ENCODE peak calls at places on chromosomes 7 and 10, in four cellular contexts. K, A, R and G are unnamed samples.

GRCh38 chr7:26153823-26154783 is 2.1 kb downstream of the NFE2L3 start:
- DNase-seq in R (peak; percentile 34), A (no peak), K (peak; percentile 53), G (no peak)

GRCh38 chr10:84452006-84452405 is 123.6 kb downstream of the CCSER2 start:
- DNase-seq in R (no peak), K (no peak), A (no peak), G (no peak)

GRCh38 chr7:47591655-47592572 is 10.0 kb upstream of the TNS3 start:
- DNase-seq in K (no peak), A (no peak), R (no peak), G (no peak)

GRCh38 chr7:70353310-70353947 is 755.2 kb downstream of the AUTS2 start:
- DNase-seq in R (no peak), A (no peak), K (no peak), G (no peak)

GRCh38 chr10:47258921-47259320 is 41.1 kb upstream of the GDF10 start:
- DNase-seq in R (no peak), K (no peak), A (no peak), G (no peak)

GRCh38 chr10:93991596-93992284 is 2.0 kb upstream of the PLCE1 start:
- DNase-seq in R (peak; percentile 50), K (peak; percentile 53), A (peak; percentile 61), G (peak; percentile 87)

GRCh38 chr10:58241346-58241745 is 26.3 kb downstream of the IPMK start:
- DNase-seq in A (no peak), R (no peak), K (no peak), G (no peak)

GRCh38 chr10:70652761-70653657 is 19.3 kb upstream of the ADAMTS14 start:
- DNase-seq in A (no peak), R (peak; percentile 25), K (peak; percentile 27), G (peak; percentile 71)

GRCh38 chr10:26486985-26487850 is 49.1 kb downstream of the APBB1IP start:
- DNase-seq in A (peak; percentile 56), R (peak; percentile 60), K (no peak), G (peak; percentile 72)

GRCh38 chr7:25951414-25952276 is 200.4 kb upstream of the NFE2L3 start:
- DNase-seq in R (no peak), A (no peak), K (peak; percentile 45), G (no peak)

GRCh38 chr10:17426263-17426600 is 28.2 kb downstream of the ST8SIA6 start:
- DNase-seq in A (no peak), K (no peak), R (no peak), G (no peak)

GRCh38 chr10:102280397-102281015 is 35.2 kb downstream of the GBF1 start:
- DNase-seq in R (no peak), K (no peak), A (no peak), G (no peak)

GRCh38 chr7:148115308-148115707 is 475.3 kb upstream of the C7orf33 start:
- DNase-seq in K (no peak), A (no peak), R (no peak), G (no peak)

GRCh38 chr10:7288060-7288690 is 122.7 kb downstream of the SFMBT2 start:
- DNase-seq in R (no peak), K (peak; percentile 23), A (no peak), G (no peak)

GRCh38 chr10:124646483-124647352 is 97.5 kb downstream of the FAM53B start:
- DNase-seq in A (peak; percentile 91), K (peak; percentile 67), R (peak; percentile 88), G (peak; percentile 92)

GRCh38 chr10:73889014-73889413 is 14.7 kb upstream of the CAMK2G start:
- DNase-seq in R (peak; percentile 81), K (peak; percentile 58), A (no peak), G (no peak)

GRCh38 chr10:125061557-125062243 is 98.7 kb downstream of the CTBP2 start:
- DNase-seq in K (no peak), R (no peak), A (no peak), G (no peak)

GRCh38 chr10:24249829-24250415 is 41.0 kb downstream of the KIAA1217 start:
- DNase-seq in K (no peak), R (no peak), A (no peak), G (no peak)

GRCh38 chr7:2928256-2928612 is 84.1 kb upstream of the GNA12 start:
- DNase-seq in A (no peak), R (no peak), K (peak; percentile 3), G (no peak)

DNA sequence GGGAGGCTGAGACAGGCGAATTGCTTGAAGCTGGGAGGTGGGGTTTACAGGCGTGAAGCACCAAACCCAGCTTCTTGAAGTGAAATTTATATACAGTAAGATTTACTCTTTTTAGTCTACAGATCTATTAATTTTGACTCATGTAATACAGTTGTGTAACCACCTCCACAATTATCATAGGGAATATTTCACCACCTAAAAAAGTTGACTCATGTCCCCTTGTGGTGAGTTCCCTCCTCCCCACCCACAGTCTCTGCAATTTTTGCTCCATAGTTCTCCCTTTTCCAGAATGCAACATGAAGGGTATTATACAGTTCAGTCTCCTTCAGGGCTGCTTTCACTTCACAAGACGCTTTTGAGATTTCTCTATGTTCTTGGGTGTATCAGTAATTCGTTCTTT is 156.8 kb downstream of the FAM107B start:
- DNase-seq in K (no peak), A (no peak), R (no peak), G (no peak)
- TF ChIP-seq CTCF in K (no peak), A (no peak), R (peak; percentile 6), G (no peak)

GRCh38 chr7:36286241-36286640 is 103.4 kb upstream of the ANLN start:
- DNase-seq in K (no peak), A (no peak), R (no peak), G (no peak)

GRCh38 chr7:36285276-36285675 is 104.4 kb upstream of the ANLN start:
- DNase-seq in R (no peak), A (no peak), K (peak; percentile 41), G (no peak)

GRCh38 chr7:36288501-36288900 is 101.2 kb upstream of the ANLN start:
- DNase-seq in R (no peak), A (no peak), K (no peak), G (no peak)

GRCh38 chr7:36287371-36288241 is 102.1 kb upstream of the ANLN start:
- DNase-seq in R (no peak), K (no peak), A (no peak), G (no peak)

DNA sequence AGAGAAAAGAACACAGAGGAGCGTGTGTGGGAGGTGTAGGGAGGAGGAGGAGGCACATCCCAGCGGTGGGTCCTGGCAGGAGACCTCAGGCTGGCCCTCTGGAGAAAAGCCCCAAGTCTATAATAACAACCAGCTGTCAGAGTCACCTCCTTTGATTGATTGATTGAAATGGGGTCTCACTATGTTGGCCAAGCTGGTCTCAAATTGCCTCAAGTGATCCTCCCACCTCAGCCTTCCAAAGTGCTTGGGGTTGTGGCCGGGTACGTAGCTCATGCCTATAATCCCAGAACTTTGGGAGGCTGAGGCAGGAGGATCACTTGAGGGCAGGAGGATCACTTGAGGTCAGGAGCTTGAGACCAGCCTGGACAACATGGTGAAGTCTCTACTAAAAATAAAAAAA is 103.0 kb upstream of the ANLN start:
- DNase-seq in A (no peak), K (no peak), R (no peak), G (no peak)
- H3K4me1 ChIP-seq in A (no peaks in the 10 kb centered on the region), K (peaks cover 84% of the 10 kb centered on the region), R (peaks cover 26% of the 10 kb centered on the region), G (no peaks in the 10 kb centered on the region)

DNA sequence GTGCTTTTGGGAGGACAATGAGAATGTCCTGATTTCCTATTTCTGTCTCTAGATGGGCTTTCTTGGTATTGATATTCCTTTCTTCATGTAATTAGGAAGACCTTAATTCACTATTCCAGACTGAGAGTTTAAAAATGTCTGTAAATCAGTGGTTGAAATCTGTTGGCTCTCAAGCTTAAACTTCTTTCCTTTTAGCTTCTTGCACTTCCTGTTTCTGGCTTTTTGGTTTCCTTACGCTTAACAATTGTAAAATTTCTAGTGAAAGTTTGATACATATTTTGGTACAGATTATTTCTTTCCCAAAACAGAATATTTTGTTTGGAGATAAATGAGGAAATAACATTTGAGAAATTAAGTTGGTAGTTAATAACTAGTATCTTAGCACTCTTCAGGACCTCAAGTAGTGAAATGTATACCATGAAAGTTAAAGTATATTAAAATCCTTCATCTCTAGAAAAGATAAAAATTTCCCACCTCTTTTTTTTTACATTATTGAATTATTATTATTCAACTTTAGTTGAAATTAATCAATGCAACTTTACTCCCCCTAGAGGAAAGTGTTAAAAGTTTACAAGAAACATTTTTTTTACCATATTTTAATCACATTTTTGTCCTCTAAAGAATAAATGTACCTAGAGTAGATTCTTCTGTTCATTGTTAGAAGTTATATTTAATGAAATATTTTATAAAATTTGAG is 137.2 kb downstream of the PHTF2 start:
- DNase-seq in A (no peak), K (no peak), R (no peak), G (no peak)
- TF ChIP-seq CTCF in A (peak; percentile 11), K (peak; percentile 34), R (peak; percentile 23), G (peak; percentile 53)

GRCh38 chr10:8404721-8405120 is 350.2 kb downstream of the GATA3 start:
- DNase-seq in K (no peak), A (no peak), R (no peak), G (no peak)
- H3K4me1 ChIP-seq in K (no peaks in the 10 kb centered on the region), A (no peaks in the 10 kb centered on the region), R (no peaks in the 10 kb centered on the region), G (no peaks in the 10 kb centered on the region)

GRCh38 chr10:129654461-129654860 is 187.4 kb downstream of the MGMT start:
- DNase-seq in R (no peak), K (no peak), A (no peak), G (no peak)

GRCh38 chr10:129656642-129657041 is 189.6 kb downstream of the MGMT start:
- DNase-seq in R (no peak), K (no peak), A (no peak), G (no peak)

GRCh38 chr10:129655679-129656031 is 188.6 kb downstream of the MGMT start:
- DNase-seq in R (no peak), A (no peak), K (no peak), G (no peak)

GRCh38 chr10:129653861-129654260 is 186.8 kb downstream of the MGMT start:
- DNase-seq in R (no peak), A (no peak), K (no peak), G (no peak)

GRCh38 chr10:129655007-129655678 is 188.1 kb downstream of the MGMT start:
- DNase-seq in R (no peak), K (no peak), A (no peak), G (no peak)
- TF ChIP-seq CTCF in R (no peak), K (no peak), A (no peak), G (no peak)

GRCh38 chr7:134943785-134944400 is 42.4 kb upstream of the AGBL3 start:
- DNase-seq in K (no peak), R (no peak), A (no peak), G (no peak)

GRCh38 chr7:134942690-134943466 is 43.4 kb upstream of the AGBL3 start:
- DNase-seq in R (no peak), A (no peak), K (no peak), G (no peak)

GRCh38 chr7:134940711-134941110 is 45.6 kb upstream of the AGBL3 start:
- DNase-seq in A (no peak), K (no peak), R (no peak), G (no peak)

GRCh38 chr7:134941185-134941900 is 45.0 kb upstream of the AGBL3 start:
- DNase-seq in R (no peak), K (no peak), A (peak; percentile 39), G (no peak)

DNA sequence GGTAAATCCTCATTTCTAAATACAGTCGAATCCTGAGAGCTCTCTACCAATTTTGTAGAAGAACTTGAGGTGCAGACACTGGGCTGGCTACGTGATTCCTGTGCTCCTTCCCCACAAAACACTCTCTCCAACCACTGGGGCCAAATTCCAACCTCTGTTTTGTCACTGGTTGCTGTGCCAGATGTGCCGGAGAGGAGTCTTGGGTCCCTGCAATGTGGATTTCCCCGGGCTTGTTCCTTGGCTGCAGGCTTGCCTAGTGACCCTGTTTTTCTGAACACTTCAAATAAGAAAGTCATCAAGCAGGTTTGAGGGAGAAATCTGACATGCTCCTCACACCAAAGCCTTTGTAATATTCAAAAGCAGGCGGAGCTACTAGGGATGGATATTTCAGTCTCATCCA is 44.4 kb upstream of the AGBL3 start:
- DNase-seq in A (no peak), R (no peak), K (peak; percentile 42), G (no peak)
- H3K4me1 ChIP-seq in A (no peaks in the 10 kb centered on the region), R (peaks cover 63% of the 10 kb centered on the region), K (peaks cover 19% of the 10 kb centered on the region), G (peaks cover 25% of the 10 kb centered on the region)